ENCODE peak calls at places on chromosomes 12 and 14, in eight cellular contexts. R is ovary, Y is aorta, K is NT2/D1, E is fibroblast of lung, Z is IMR-90, U is left ventricle myocardium inferior, S is heart left ventricle. X is an unnamed sample.

GRCh38 chr14:76696791-76697190 is 64.5 kb upstream of the VASH1 start:
- DNase-seq in R (no peak), Y (no peak), K (no peak), E (no peak), Z (no peak), U (no peak), S (no peak), X (no peak)

GRCh38 chr14:52660325-52660724 is 35.0 kb downstream of the ERO1A start:
- DNase-seq in R (no peak), Y (no peak), K (no peak), E (no peak), Z (no peak), U (no peak), S (no peak), X (no peak)

GRCh38 chr14:84520711-84521338 is 1009.1 kb upstream of the FLRT2 start:
- DNase-seq in R (no peak), Y (no peak), K (no peak), E (peak; percentile 14), Z (peak; percentile 5), U (no peak), S (no peak), X (no peak)

GRCh38 chr14:30296956-30297405 is 262.0 kb upstream of the G2E3 start:
- DNase-seq in R (no peak), Y (no peak), K (no peak), E (no peak), Z (no peak), U (no peak), S (no peak), X (no peak)

GRCh38 chr14:105060751-105061427 is 4.3 kb downstream of the GPR132 start:
- DNase-seq in R (no peak), Y (peak; percentile 77), K (no peak), E (no peak), Z (no peak), U (peak; percentile 55), S (peak; percentile 50), X (no peak)

GRCh38 chr14:99516156-99517045 is 35.2 kb downstream of the CCNK start:
- DNase-seq in R (no peak), Y (peak; percentile 48), K (no peak), E (no peak), Z (no peak), U (no peak), S (peak; percentile 15), X (no peak)

GRCh38 chr12:76866726-76867125 is 12.1 kb downstream of the CSRP2 start:
- DNase-seq in R (no peak), Y (no peak), K (no peak), E (peak; percentile 84), Z (peak; percentile 77), U (no peak), S (no peak), X (peak; percentile 63)

GRCh38 chr12:103884316-103884715 is 43.3 kb upstream of the NT5DC3 start:
- DNase-seq in R (no peak), Y (no peak), K (no peak), E (peak; percentile 63), Z (peak; percentile 76), U (no peak), S (no peak), X (no peak)

GRCh38 chr12:38544357-38545066 is 227.9 kb downstream of the ALG10B start:
- DNase-seq in R (no peak), Y (no peak), K (peak; percentile 35), E (no peak), Z (no peak), U (no peak), S (no peak), X (no peak)

GRCh38 chr14:98634043-98634820 is 637.8 kb downstream of the BCL11B start:
- DNase-seq in R (no peak), Y (no peak), K (no peak), E (no peak), Z (no peak), U (no peak), S (no peak), X (no peak)

GRCh38 chr12:12548713-12549112 is 13.9 kb downstream of the DUSP16 start:
- DNase-seq in R (no peak), Y (no peak), K (no peak), E (no peak), Z (no peak), U (no peak), S (no peak), X (no peak)

GRCh38 chr14:63671987-63672386 is 30.3 kb upstream of the WDR89 start:
- DNase-seq in R (no peak), Y (no peak), K (no peak), E (no peak), Z (no peak), U (no peak), S (no peak), X (no peak)

GRCh38 chr14:74913986-74914573 is 9.0 kb downstream of the RPS6KL1 start:
- DNase-seq in R (peak; percentile 73), Y (peak; percentile 86), K (peak; percentile 32), E (peak; percentile 58), Z (peak; percentile 77), U (peak; percentile 74), S (peak; percentile 75), X (peak; percentile 21)

GRCh38 chr14:33676135-33676566 is 274.7 kb downstream of the EGLN3 start:
- DNase-seq in R (no peak), Y (peak; percentile 49), K (peak; percentile 8), E (peak; percentile 70), Z (no peak), U (peak; percentile 20), S (peak; percentile 19), X (no peak)

GRCh38 chr12:106791531-106791930 is 17.0 kb downstream of the RIC8B start:
- DNase-seq in R (no peak), Y (no peak), K (no peak), E (no peak), Z (no peak), U (no peak), S (no peak), X (no peak)

GRCh38 chr12:14664434-14665023 is 31.9 kb downstream of the GUCY2C start:
- DNase-seq in R (no peak), Y (no peak), K (no peak), E (peak; percentile 16), Z (peak; percentile 35), U (no peak), S (no peak), X (no peak)

GRCh38 chr12:69240625-69240984 is 1.2 kb downstream of the CPSF6 start:
- DNase-seq in R (no peak), Y (no peak), K (no peak), E (peak; percentile 22), Z (peak; percentile 11), U (no peak), S (no peak), X (no peak)

GRCh38 chr12:56084958-56085543 is 5.1 kb downstream of the ERBB3 start:
- DNase-seq in R (no peak), Y (no peak), K (no peak), E (no peak), Z (no peak), U (no peak), S (no peak), X (no peak)
- H3K36me3 ChIP-seq in R (no peaks in the 10 kb centered on the region), Y (no peaks in the 10 kb centered on the region), K (peaks cover 22% of the 10 kb centered on the region), E (no peaks in the 10 kb centered on the region), Z (no peaks in the 10 kb centered on the region), U (no peaks in the 10 kb centered on the region), S (no peaks in the 10 kb centered on the region), X (no peaks in the 10 kb centered on the region)

GRCh38 chr14:64763089-64763782 is 59.0 kb downstream of the PLEKHG3 start:
- DNase-seq in R (no peak), Y (no peak), K (no peak), E (no peak), Z (no peak), U (no peak), S (no peak), X (no peak)
- H3K4me3 ChIP-seq in R (no peak overlapping the region), Y (no peak overlapping the region), K (no peak overlapping the region), E (no peak overlapping the region), Z (no peak overlapping the region), U (no peak overlapping the region), S (no peak overlapping the region), X (no peak overlapping the region)

GRCh38 chr12:1946311-1946710 is 27.9 kb upstream of the CACNA2D4 start:
- DNase-seq in R (no peak), Y (no peak), K (no peak), E (peak; percentile 19), Z (no peak), U (no peak), S (no peak), X (no peak)
- H3K36me3 ChIP-seq in R (no peaks in the 10 kb centered on the region), Y (peaks cover 5% of the 10 kb centered on the region), K (peaks cover 61% of the 10 kb centered on the region), E (peaks cover 9% of the 10 kb centered on the region), Z (peaks cover 44% of the 10 kb centered on the region), U (peaks cover 37% of the 10 kb centered on the region), S (peaks cover 74% of the 10 kb centered on the region), X (peaks cover 2% of the 10 kb centered on the region)

GRCh38 chr14:101780390-101780789 is 18.9 kb downstream of the PPP2R5C start:
- DNase-seq in R (no peak), Y (no peak), K (no peak), E (no peak), Z (no peak), U (no peak), S (no peak), X (no peak)
- H3K4me3 ChIP-seq in R (no peak overlapping the region), Y (no peak overlapping the region), K (peak overlapping the region; percentile 50), E (no peak overlapping the region), Z (no peak overlapping the region), U (peak overlapping the region; percentile 72), S (peak overlapping the region; percentile 64), X (no peak overlapping the region)

GRCh38 chr12:59936546-59936945 is 340.7 kb downstream of the SLC16A7 start:
- DNase-seq in R (no peak), Y (no peak), K (no peak), E (no peak), Z (no peak), U (no peak), S (no peak), X (no peak)

GRCh38 chr12:59929091-59929490 is 333.3 kb downstream of the SLC16A7 start:
- DNase-seq in R (no peak), Y (no peak), K (no peak), E (peak; percentile 44), Z (peak; percentile 18), U (no peak), S (no peak), X (peak; percentile 35)

GRCh38 chr12:59937148-59937547 is 341.3 kb downstream of the SLC16A7 start:
- DNase-seq in R (no peak), Y (no peak), K (no peak), E (peak; percentile 59), Z (no peak), U (no peak), S (no peak), X (no peak)

GRCh38 chr12:59938190-59938962 is 342.5 kb downstream of the SLC16A7 start:
- DNase-seq in R (no peak), Y (no peak), K (peak; percentile 1), E (no peak), Z (no peak), U (no peak), S (no peak), X (no peak)

GRCh38 chr12:59934486-59934885 is 338.7 kb downstream of the SLC16A7 start:
- DNase-seq in R (no peak), Y (no peak), K (no peak), E (no peak), Z (no peak), U (no peak), S (no peak), X (no peak)
- H3K36me3 ChIP-seq in R (no peaks in the 10 kb centered on the region), Y (no peaks in the 10 kb centered on the region), K (no peaks in the 10 kb centered on the region), E (no peaks in the 10 kb centered on the region), Z (no peaks in the 10 kb centered on the region), U (no peaks in the 10 kb centered on the region), S (no peaks in the 10 kb centered on the region), X (no peaks in the 10 kb centered on the region)

X was measured in kidney epithelial cell.